ENCODE peak calls at places on chromosomes 7 and 10, in eight cellular contexts. H is CD8-positive, alpha-beta T cell; P is GM23248; J is GM23338; X is suprapubic skin; S is adrenal gland; Q is Peyer's patch; B is IMR-90. W is an unnamed sample.

GRCh38 chr7:73966062-73966940 is 61.7 kb upstream of the ELN start:
- DNase-seq in P (peak; percentile 54), S (peak; percentile 29), H (no peak), X (peak; percentile 49), Q (no peak), B (no peak), J (no peak), W (no peak)

GRCh38 chr10:123147635-123148413 is at the start of gene HMX2:
- DNase-seq in P (no peak), B (no peak), S (no peak), X (no peak), J (peak; percentile 82), Q (no peak), H (no peak), W (no peak)

GRCh38 chr10:128599030-128599429 is 472.8 kb upstream of the MKI67 start:
- DNase-seq in Q (no peak), X (no peak), S (no peak), P (no peak), H (no peak), B (no peak), J (no peak), W (no peak)

GRCh38 chr7:85851571-85852193 is 664.8 kb upstream of the SEMA3D start:
- DNase-seq in J (peak; percentile 42), Q (no peak), P (peak; percentile 70), B (peak; percentile 69), X (no peak), H (no peak), S (no peak), W (no peak)

GRCh38 chr7:44537442-44537841 is 3.7 kb downstream of the NPC1L1 start:
- DNase-seq in S (no peak), J (no peak), H (no peak), P (no peak), X (no peak), B (no peak), Q (no peak), W (no peak)

GRCh38 chr7:103690576-103690975 is 244.6 kb upstream of the SLC26A5 start:
- DNase-seq in S (no peak), J (no peak), B (peak; percentile 27), P (no peak), Q (no peak), X (no peak), H (no peak), W (no peak)

GRCh38 chr7:128837521-128837921 is 7.3 kb downstream of the FLNC start:
- DNase-seq in H (no peak), Q (no peak), J (no peak), P (no peak), B (no peak), X (peak; percentile 50), S (no peak), W (no peak)

GRCh38 chr7:102081244-102081627 is 205.4 kb upstream of the SH2B2 start:
- DNase-seq in Q (no peak), J (no peak), B (no peak), S (no peak), H (no peak), P (no peak), X (no peak), W (no peak)

GRCh38 chr7:132240821-132241422 is 335.3 kb downstream of the PLXNA4 start:
- DNase-seq in H (no peak), P (no peak), S (no peak), X (no peak), J (no peak), Q (no peak), B (no peak), W (no peak)

GRCh38 chr7:49418964-49419363 is 354.5 kb upstream of the VWC2 start:
- DNase-seq in P (no peak), B (no peak), Q (no peak), S (no peak), X (no peak), J (no peak), H (no peak), W (no peak)

GRCh38 chr10:34967411-34967880 is 122.7 kb downstream of the CUL2 start:
- DNase-seq in S (peak; percentile 69), B (peak; percentile 38), Q (no peak), X (no peak), H (no peak), J (no peak), P (peak; percentile 66), W (peak; percentile 70)

GRCh38 chr10:34966440-34966839 is 123.7 kb downstream of the CUL2 start:
- DNase-seq in P (peak; percentile 59), H (no peak), X (no peak), B (peak; percentile 62), J (no peak), Q (no peak), S (no peak), W (no peak)

GRCh38 chr10:34960983-34961382 is 129.2 kb downstream of the CUL2 start:
- DNase-seq in H (no peak), P (peak; percentile 42), S (no peak), B (peak; percentile 39), X (no peak), J (peak; percentile 38), Q (no peak), W (peak; percentile 22)

GRCh38 chr10:34962866-34963265 is 127.3 kb downstream of the CUL2 start:
- DNase-seq in H (no peak), X (no peak), Q (no peak), J (no peak), B (no peak), S (no peak), P (no peak), W (no peak)

GRCh38 chr10:34964166-34964800 is 125.9 kb downstream of the CUL2 start:
- DNase-seq in Q (no peak), H (no peak), X (no peak), S (no peak), P (no peak), B (no peak), J (no peak), W (no peak)
- H3K27ac ChIP-seq in Q (no peak overlapping the region), H (no peak overlapping the region), X (no peak overlapping the region), S (no peak overlapping the region), P (no peak overlapping the region), B (no peak overlapping the region), J (no peak overlapping the region), W (no peak overlapping the region)

GRCh38 chr7:150323682-150324365 is 479 bp upstream of the ACTR3C start:
- DNase-seq in J (no peak), H (no peak), Q (no peak), B (no peak), S (no peak), P (no peak), X (no peak), W (no peak)
- H3K4me1 ChIP-seq in J (peaks cover 48% of the 10 kb centered on the region), H (peaks cover 20% of the 10 kb centered on the region), Q (no peaks in the 10 kb centered on the region), B (peaks cover 10% of the 10 kb centered on the region), S (peaks cover 63% of the 10 kb centered on the region), P (no peaks in the 10 kb centered on the region), X (peaks cover 33% of the 10 kb centered on the region), W (peaks cover 4% of the 10 kb centered on the region)

GRCh38 chr10:62433181-62433692 is 59.1 kb downstream of the ZNF365 start:
- DNase-seq in S (peak; percentile 85), X (peak; percentile 78), J (no peak), Q (no peak), P (peak; percentile 98), H (no peak), B (peak; percentile 97), W (no peak)
- H3K27ac ChIP-seq in S (no peak overlapping the region), X (peak overlapping the region; percentile 75), J (no peak overlapping the region), Q (no peak overlapping the region), P (peak overlapping the region; percentile 55), H (no peak overlapping the region), B (no peak overlapping the region), W (peak overlapping the region; percentile 39)

DNA sequence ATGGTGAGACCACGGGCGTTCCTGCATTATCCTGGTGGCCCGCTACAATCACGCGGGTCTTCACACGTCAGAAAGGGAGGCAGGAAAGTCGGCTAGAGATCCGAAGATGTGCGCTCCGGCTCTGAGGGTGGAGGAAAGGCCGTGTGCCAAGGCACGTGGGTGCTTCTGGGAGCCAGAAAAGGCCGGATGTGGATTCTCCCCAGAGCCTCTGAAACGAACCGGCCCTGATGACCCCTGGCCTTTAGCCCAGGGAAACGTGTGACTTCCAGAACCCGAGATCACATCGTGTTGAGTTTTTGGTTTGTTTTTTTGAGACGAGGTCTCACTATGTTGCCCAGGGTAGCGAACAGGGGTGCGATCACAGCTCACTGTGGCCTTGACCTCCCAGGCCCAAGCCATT is 244.2 kb downstream of the ELFN1 start:
- DNase-seq in P (no peak), X (no peak), H (no peak), Q (no peak), J (no peak), S (no peak), B (no peak), W (peak; percentile 66)
- H3K4me1 ChIP-seq in P (peaks cover 8% of the 10 kb centered on the region), X (peaks cover 36% of the 10 kb centered on the region), H (peaks cover 24% of the 10 kb centered on the region), Q (no peaks in the 10 kb centered on the region), J (no peaks in the 10 kb centered on the region), S (peaks cover 2% of the 10 kb centered on the region), B (peaks cover 20% of the 10 kb centered on the region), W (peaks cover 33% of the 10 kb centered on the region)

GRCh38 chr10:12319085-12319484 is 30.3 kb upstream of the CAMK1D start:
- DNase-seq in S (no peak), B (no peak), H (no peak), P (no peak), J (no peak), X (no peak), Q (no peak), W (no peak)
- H3K27ac ChIP-seq in S (no peak overlapping the region), B (no peak overlapping the region), H (no peak overlapping the region), P (no peak overlapping the region), J (no peak overlapping the region), X (no peak overlapping the region), Q (no peak overlapping the region), W (no peak overlapping the region)

GRCh38 chr7:3825491-3825890 is 524.4 kb downstream of the SDK1 start:
- DNase-seq in P (no peak), J (peak; percentile 50), H (no peak), S (no peak), Q (no peak), B (no peak), X (no peak), W (no peak)
- H3K4me1 ChIP-seq in P (no peaks in the 10 kb centered on the region), J (peaks cover 14% of the 10 kb centered on the region), H (no peaks in the 10 kb centered on the region), S (no peaks in the 10 kb centered on the region), Q (no peaks in the 10 kb centered on the region), B (no peaks in the 10 kb centered on the region), X (no peaks in the 10 kb centered on the region), W (no peaks in the 10 kb centered on the region)